ENCODE peak calls at places on chromosomes 4 and X, in four cellular contexts. U, Y, K and Z are unnamed samples.

GRCh38 chr4:8365353-8365752 is 75.2 kb downstream of the ACOX3 start:
- DNase-seq in U (no peak), Y (no peak), K (no peak), Z (no peak)

GRCh38 chrX:86047174-86047991 is at the start of gene CHM:
- DNase-seq in K (peak), Y (peak), U (peak), Z (peak)

GRCh38 chr4:114012749-114013148 is 33.3 kb upstream of the ARSJ start:
- DNase-seq in K (no peak), U (no peak), Y (no peak), Z (no peak)

GRCh38 chr4:78650106-78651021 is 98.8 kb downstream of the ANXA3 start:
- DNase-seq in Y (no peak), U (no peak), K (no peak), Z (no peak)

GRCh38 chrX:104310084-104310483 is 55.4 kb upstream of the ESX1 start:
- DNase-seq in Y (no peak), K (no peak), U (no peak), Z (no peak)

GRCh38 chrX:10175317-10175871 is 18.6 kb downstream of the CLCN4 start:
- DNase-seq in Y (peak), K (no peak), U (no peak), Z (no peak)

GRCh38 chrX:68571292-68572256 is 72.7 kb downstream of the YIPF6 start:
- DNase-seq in Y (no peak), K (peak), U (peak), Z (no peak)

GRCh38 chr4:180152831-180153230 is 2090.4 kb upstream of the TENM3 start:
- DNase-seq in K (no peak), U (no peak), Y (no peak), Z (no peak)

GRCh38 chr4:184475096-184475461 is 729 bp upstream of the IRF2 start:
- DNase-seq in K (peak), Y (peak), U (no peak), Z (peak)

GRCh38 chr4:2042207-2042946 is 16.8 kb upstream of the NAT8L start:
- DNase-seq in Y (no peak), U (no peak), K (peak), Z (no peak)

GRCh38 chr4:153440475-153440874 is 25.7 kb upstream of the TMEM131L start:
- DNase-seq in Y (no peak), K (no peak), U (no peak), Z (no peak)

GRCh38 chrX:50204364-50204899 is at the start of gene CCNB3:
- DNase-seq in K (peak), Y (peak), U (peak), Z (peak)

GRCh38 chrX:104112326-104112951 is at the start of gene ZCCHC18:
- DNase-seq in Y (peak), U (no peak), K (peak), Z (peak)

GRCh38 chr4:38008493-38009120 is 48.4 kb downstream of the PTTG2 start:
- DNase-seq in K (no peak), Y (no peak), U (no peak), Z (no peak)

GRCh38 chr4:161581262-161581661 is 582.5 kb downstream of the FSTL5 start:
- DNase-seq in U (no peak), Y (no peak), K (peak), Z (no peak)

GRCh38 chr4:175127314-175127713 is 209.2 kb downstream of the ADAM29 start:
- DNase-seq in U (no peak), K (no peak), Y (no peak), Z (no peak)

GRCh38 chr4:3640587-3640962 is 108.4 kb upstream of the LRPAP1 start:
- DNase-seq in Y (no peak), K (no peak), U (no peak), Z (no peak)

GRCh38 chrX:72046447-72046846 is 85.3 kb downstream of the RTL5 start:
- DNase-seq in K (no peak), Y (no peak), U (no peak), Z (no peak)

GRCh38 chr4:143393195-143393594 is 56.5 kb downstream of the GAB1 start:
- DNase-seq in U (no peak), K (no peak), Y (no peak), Z (no peak)

GRCh38 chrX:5113128-5113527 is 1115.5 kb downstream of the NLGN4X start:
- DNase-seq in K (no peak), Y (no peak), U (no peak), Z (no peak)

GRCh38 chr4:155703486-155704227 is 37.0 kb downstream of the GUCY1A1 start:
- DNase-seq in U (no peak), Y (no peak), K (no peak), Z (no peak)

GRCh38 chrX:91108761-91109160 is 325.9 kb upstream of the PABPC5 start:
- DNase-seq in Y (peak), U (no peak), K (no peak), Z (no peak)

GRCh38 chrX:19585370-19586082 is 70.2 kb upstream of the MAP3K15 start:
- DNase-seq in Y (no peak), U (no peak), K (no peak), Z (peak)

GRCh38 chr4:66300336-66300934 is 630.1 kb upstream of the EPHA5 start:
- DNase-seq in Y (no peak), U (no peak), K (no peak), Z (no peak)

GRCh38 chrX:15498741-15499140 is 1.9 kb upstream of the BMX start:
- DNase-seq in Y (no peak), U (no peak), K (no peak), Z (no peak)

GRCh38 chrX:15497865-15498264 is 2.7 kb upstream of the BMX start:
- DNase-seq in K (peak), U (peak), Y (peak), Z (peak)

GRCh38 chrX:15496809-15497208 is 3.7 kb upstream of the PIR start:
- DNase-seq in Y (no peak), K (no peak), U (no peak), Z (no peak)

GRCh38 chrX:15495801-15496200 is 2.7 kb upstream of the PIR start:
- DNase-seq in U (no peak), Y (no peak), K (no peak), Z (no peak)

DNA sequence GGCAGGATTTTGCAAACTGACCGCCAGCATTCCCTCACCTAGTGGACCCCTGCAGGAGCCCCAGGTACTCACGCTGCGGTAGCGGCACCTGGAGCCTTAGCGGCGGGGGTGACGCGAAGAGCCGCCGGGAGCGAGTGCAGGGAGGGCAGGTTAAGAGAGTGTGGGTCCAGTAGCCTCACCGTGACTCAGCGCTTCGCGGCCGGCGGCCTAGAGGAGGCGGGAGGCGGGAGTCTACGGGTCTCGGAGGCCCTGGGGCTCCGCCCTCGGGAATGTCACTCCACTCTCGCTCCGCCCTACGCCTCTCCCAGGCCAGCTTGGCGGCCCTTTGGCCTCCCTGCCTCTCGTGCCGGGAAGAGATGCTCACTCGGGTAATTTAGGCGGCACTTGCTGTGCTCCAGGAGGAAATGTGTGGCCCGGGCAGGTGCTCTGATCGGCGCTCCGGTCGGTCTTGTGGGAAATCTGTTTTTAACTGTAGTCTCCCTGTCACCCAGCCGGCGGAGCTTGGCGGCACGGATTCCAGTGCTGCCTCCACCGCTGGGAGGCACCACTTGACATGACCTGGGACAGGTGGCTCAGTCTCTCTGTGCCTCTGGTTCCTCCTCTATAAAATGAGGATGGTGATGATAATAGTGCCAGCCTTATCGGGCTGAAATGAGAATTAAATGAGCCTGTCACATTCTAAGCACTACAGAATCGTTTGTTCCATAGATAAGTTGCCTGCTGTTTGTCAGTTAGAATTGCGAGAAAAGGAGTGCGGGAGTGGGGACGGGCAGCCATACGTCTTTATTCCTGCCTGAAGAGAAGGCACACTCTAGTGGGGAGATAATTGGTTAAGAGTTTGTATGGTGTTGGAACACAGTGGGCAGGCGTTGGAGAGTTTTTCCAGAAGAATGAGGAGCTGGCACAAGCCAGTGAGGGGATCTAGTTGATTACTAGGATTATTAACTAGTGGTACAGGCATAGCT is at the start of gene PIR:
- DNase-seq in U (peak), K (peak), Y (peak), Z (peak)
- H3K4me3 ChIP-seq in U (peak), K (no peak), Y (peak), Z (no peak)

GRCh38 chr4:56469489-56470210 is 2.2 kb downstream of the SRP72 start:
- DNase-seq in K (no peak), Y (no peak), U (no peak), Z (no peak)

GRCh38 chr4:56466910-56467283 is 520 bp upstream of the SRP72 start:
- DNase-seq in Y (no peak), K (no peak), U (no peak), Z (no peak)

GRCh38 chr4:56468097-56468422 is 643 bp downstream of the SRP72 start:
- DNase-seq in U (peak), Y (peak), K (peak), Z (peak)

GRCh38 chr4:56465599-56466295 is 1.7 kb upstream of the SRP72 start:
- DNase-seq in K (no peak), U (no peak), Y (no peak), Z (no peak)

GRCh38 chr4:56467284-56468096 is at the start of gene SRP72:
- DNase-seq in K (peak), U (peak), Y (peak), Z (peak)
- TF ChIP-seq POLR2A in K (peak), U (peak), Y (peak), Z (peak)

GRCh38 chr4:88284378-88285234 is at the start of gene PPM1K:
- DNase-seq in K (peak), U (peak), Y (peak), Z (peak)
- TF ChIP-seq CTCF in K (peak), U (no peak), Y (no peak), Z (no peak)

GRCh38 chr4:124710911-124711310 is 1.6 kb downstream of the ANKRD50 start:
- DNase-seq in K (no peak), U (no peak), Y (peak), Z (peak)
- H3K4me3 ChIP-seq in K (no peak), U (peak), Y (peak), Z (no peak)

DNA sequence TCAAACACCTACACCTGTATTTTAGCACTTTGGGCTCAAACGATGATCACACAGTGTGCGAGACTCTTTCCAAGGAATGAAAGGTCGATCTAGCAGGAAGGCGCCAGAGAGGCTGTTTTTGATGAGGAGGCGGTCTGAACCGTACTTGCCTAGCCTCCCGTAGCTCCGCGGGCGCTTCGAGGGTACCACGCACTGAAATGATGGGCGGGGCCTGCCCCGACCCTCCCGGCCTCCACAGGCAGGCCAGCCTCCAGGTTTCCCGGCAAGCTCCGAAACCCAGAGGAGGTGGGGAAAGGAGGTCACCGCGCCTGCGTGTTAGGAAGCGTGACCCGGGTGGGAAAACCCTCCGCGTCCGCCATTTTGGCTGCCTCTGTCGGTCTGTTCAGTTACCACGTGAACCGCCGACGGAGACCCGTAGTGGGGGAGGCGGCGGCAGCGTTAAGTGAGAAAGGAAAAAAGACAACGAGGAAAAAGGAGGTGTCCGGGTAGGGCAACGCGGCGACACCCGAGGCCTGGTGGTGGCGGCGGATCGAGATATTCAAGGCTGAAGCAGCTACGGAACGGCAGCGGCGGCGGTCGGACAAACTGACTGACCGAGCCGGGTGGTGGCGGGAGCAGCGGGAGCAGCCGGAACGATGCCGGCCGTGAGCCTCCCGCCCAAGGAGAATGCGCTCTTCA is at the start of gene NAA15:
- DNase-seq in K (peak), Y (peak), U (peak), Z (peak)
- TF ChIP-seq POLR2A in K (peak), Y (no peak), U (peak), Z (peak)

GRCh38 chr4:73662709-73663546 is 42.7 kb upstream of the RASSF6 start:
- DNase-seq in K (no peak), Y (no peak), U (peak), Z (no peak)
- TF ChIP-seq CTCF in K (peak), Y (peak), U (peak), Z (peak)

DNA sequence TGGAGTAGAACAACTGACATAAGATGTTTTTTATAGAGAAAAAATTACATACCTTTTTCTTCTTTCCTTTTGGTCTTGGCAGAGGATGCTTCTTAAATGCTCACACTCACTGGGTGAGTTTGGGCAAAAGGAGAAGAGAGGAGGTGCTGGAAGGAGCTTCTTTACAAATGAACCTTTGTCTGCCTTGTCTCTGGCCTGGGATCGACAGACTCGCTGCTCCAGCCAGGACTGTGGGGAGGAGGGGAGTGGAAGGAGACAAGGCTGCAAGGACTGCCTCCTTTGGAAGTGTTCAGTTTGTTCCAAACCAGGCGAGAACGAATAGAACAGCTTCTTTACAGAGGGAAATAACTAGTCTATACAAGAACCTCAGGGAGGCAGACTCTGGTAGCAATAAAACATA is at the start of gene SCRG1:
- DNase-seq in Y (peak), U (no peak), K (no peak), Z (no peak)
- H3K4me3 ChIP-seq in Y (no peak), U (no peak), K (no peak), Z (no peak)

DNA sequence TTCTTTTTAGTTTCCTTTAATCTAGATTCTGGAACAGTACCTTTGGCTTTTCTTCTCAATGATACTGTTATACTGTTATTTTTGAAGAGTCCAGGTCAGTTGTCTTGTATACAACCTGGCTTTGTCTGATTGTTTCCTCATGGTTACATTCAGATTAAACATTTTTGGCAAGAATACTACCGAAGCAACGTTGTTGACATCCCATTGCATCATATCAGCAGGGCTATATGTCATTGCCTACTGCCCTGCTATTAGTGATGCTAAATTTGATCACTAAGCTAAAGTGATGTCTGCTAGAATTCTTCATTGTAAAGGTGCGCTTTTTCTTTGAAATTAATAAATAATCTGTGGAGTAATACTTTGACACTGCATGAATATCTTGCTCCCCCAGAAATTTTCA is 5.8 kb upstream of the ATP1B4 start:
- DNase-seq in K (no peak), Y (no peak), U (no peak), Z (no peak)
- TF ChIP-seq POLR2A in K (no peak), Y (no peak), U (no peak), Z (no peak)

GRCh38 chrX:28550331-28550872 is 36.8 kb upstream of the IL1RAPL1 start:
- DNase-seq in Y (no peak), U (no peak), K (no peak), Z (no peak)
- TF ChIP-seq CTCF in Y (no peak), U (no peak), K (no peak), Z (no peak)